ENCODE peak calls at places on chromosomes 1 and 21, in four cellular contexts. One of them, this sample, is unnamed.

GRCh38 chr1:94324168-94324544 is 86.8 kb upstream of the ARHGAP29 start:
- DNase-seq in endothelial cell of umbilical vein: peak; percentile 80
- DNase-seq in sigmoid colon: no peak
- DNase-seq in H1: no peak
- DNase-seq in this sample: peak; percentile 84

GRCh38 chr1:12443151-12443550 is 174.9 kb downstream of the DHRS3 start:
- DNase-seq in endothelial cell of umbilical vein: no peak
- DNase-seq in sigmoid colon: no peak
- DNase-seq in H1: no peak
- DNase-seq in this sample: no peak

GRCh38 chr1:185155600-185156320 is 993 bp downstream of the TRMT1L start:
- DNase-seq in endothelial cell of umbilical vein: no peak
- DNase-seq in sigmoid colon: no peak
- DNase-seq in H1: no peak
- DNase-seq in this sample: no peak

GRCh38 chr21:31136891-31137290 is 98.6 kb upstream of the KRTAP19-8 start:
- DNase-seq in endothelial cell of umbilical vein: peak; percentile 21
- DNase-seq in sigmoid colon: no peak
- DNase-seq in H1: no peak
- DNase-seq in this sample: no peak

GRCh38 chr1:25724986-25725385 is 75.0 kb upstream of the SELENON start:
- DNase-seq in endothelial cell of umbilical vein: no peak
- DNase-seq in sigmoid colon: no peak
- DNase-seq in H1: no peak
- DNase-seq in this sample: no peak

GRCh38 chr1:17509320-17509719 is 30.2 kb upstream of the ARHGEF10L start:
- DNase-seq in endothelial cell of umbilical vein: no peak
- DNase-seq in sigmoid colon: no peak
- DNase-seq in H1: no peak
- DNase-seq in this sample: no peak

GRCh38 chr1:203492486-203493130 is 1.3 kb upstream of the OPTC start:
- DNase-seq in endothelial cell of umbilical vein: no peak
- DNase-seq in sigmoid colon: peak; percentile 76
- DNase-seq in H1: no peak
- DNase-seq in this sample: no peak

GRCh38 chr1:240987928-240988327 is 369.1 kb downstream of the RGS7 start:
- DNase-seq in endothelial cell of umbilical vein: no peak
- DNase-seq in sigmoid colon: no peak
- DNase-seq in H1: no peak
- DNase-seq in this sample: no peak

GRCh38 chr1:152926091-152926490 is 17.7 kb downstream of the IVL start:
- DNase-seq in endothelial cell of umbilical vein: no peak
- DNase-seq in sigmoid colon: no peak
- DNase-seq in H1: no peak
- DNase-seq in this sample: peak; percentile 10

GRCh38 chr1:155049651-155050559 is 1.2 kb upstream of the ADAM15 start:
- DNase-seq in endothelial cell of umbilical vein: no peak
- DNase-seq in sigmoid colon: no peak
- DNase-seq in H1: no peak
- DNase-seq in this sample: no peak

GRCh38 chr1:109802136-109802900 is 38.6 kb upstream of the EPS8L3 start:
- DNase-seq in endothelial cell of umbilical vein: no peak
- DNase-seq in sigmoid colon: no peak
- DNase-seq in H1: no peak
- DNase-seq in this sample: no peak

GRCh38 chr1:205444931-205445652 is 10.8 kb downstream of the BLACAT1 start:
- DNase-seq in endothelial cell of umbilical vein: no peak
- DNase-seq in sigmoid colon: peak; percentile 93
- DNase-seq in H1: peak; percentile 77
- DNase-seq in this sample: no peak

GRCh38 chr1:113912594-113913311 is 7.6 kb downstream of the DCLRE1B start:
- DNase-seq in endothelial cell of umbilical vein: peak; percentile 21
- DNase-seq in sigmoid colon: no peak
- DNase-seq in H1: no peak
- DNase-seq in this sample: no peak

GRCh38 chr1:903305-903704 is 20.4 kb upstream of the SAMD11 start:
- DNase-seq in endothelial cell of umbilical vein: no peak
- DNase-seq in sigmoid colon: no peak
- DNase-seq in H1: no peak
- DNase-seq in this sample: no peak

DNA sequence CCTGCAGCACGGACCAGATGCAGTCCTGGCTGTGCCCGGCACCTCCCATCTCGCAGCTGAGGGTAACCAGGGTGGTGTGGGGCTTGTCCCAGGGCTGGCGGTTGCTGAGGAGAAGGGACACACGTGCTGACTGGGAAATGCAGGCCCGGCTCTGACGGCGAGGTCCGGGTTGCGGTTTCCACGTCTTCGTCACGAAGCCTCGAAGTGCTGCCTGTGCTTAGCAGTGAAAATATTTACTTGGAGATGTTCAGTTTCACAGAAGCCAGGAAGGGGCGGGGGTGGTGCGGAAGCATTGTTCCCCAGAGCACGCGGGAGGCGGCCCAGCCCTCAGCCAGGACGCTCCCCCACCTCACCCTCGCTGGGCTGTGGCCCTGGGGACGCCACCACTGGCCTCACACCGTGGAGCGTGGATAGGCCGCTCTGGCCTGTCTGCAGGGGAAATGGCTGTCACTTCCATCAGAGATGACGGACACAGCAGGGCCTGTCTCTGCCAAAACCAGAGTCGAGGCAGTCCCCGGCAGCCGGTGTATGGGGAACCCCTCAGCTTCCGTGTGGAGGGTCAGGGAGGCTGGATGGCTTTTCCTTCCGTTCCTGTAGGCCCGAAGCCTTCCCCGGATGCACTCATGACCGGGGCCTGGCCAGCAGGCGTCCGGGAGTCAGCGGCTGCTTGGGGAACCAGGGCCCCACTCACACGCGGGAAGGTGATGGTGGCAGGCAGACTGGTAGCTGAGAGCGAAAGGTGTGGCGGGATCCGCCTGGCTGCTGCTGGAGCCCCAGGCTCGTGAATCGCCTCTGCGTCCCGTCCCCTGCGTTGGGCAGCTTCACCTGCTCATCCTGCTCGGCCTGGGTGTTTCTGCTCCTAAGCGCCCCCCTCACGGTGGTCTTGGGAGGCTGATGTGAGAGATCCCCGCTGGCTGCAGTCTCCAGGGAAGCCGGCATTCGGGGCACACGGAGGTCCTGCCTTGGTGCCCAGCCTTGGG is 14.7 kb upstream of the POFUT2 start:
- DNase-seq in endothelial cell of umbilical vein: peak; percentile 84
- DNase-seq in sigmoid colon: peak; percentile 95
- DNase-seq in H1: no peak
- DNase-seq in this sample: no peak
- TF ChIP-seq POLR2AphosphoS5 in endothelial cell of umbilical vein: no peak
- TF ChIP-seq POLR2AphosphoS5 in sigmoid colon: peak; percentile 46
- TF ChIP-seq POLR2AphosphoS5 in H1: no peak
- TF ChIP-seq POLR2AphosphoS5 in this sample: no peak

GRCh38 chr1:145981299-145981600 is 15.1 kb downstream of the TXNIP start:
- DNase-seq in endothelial cell of umbilical vein: no peak
- DNase-seq in sigmoid colon: no peak
- DNase-seq in H1: no peak
- DNase-seq in this sample: no peak

GRCh38 chr1:145985129-145985501 is 11.3 kb downstream of the TXNIP start:
- DNase-seq in endothelial cell of umbilical vein: no peak
- DNase-seq in sigmoid colon: peak; percentile 72
- DNase-seq in H1: no peak
- DNase-seq in this sample: no peak

GRCh38 chr1:145982010-145982723 is 14.2 kb downstream of the TXNIP start:
- DNase-seq in endothelial cell of umbilical vein: peak; percentile 66
- DNase-seq in sigmoid colon: peak; percentile 58
- DNase-seq in H1: no peak
- DNase-seq in this sample: no peak

GRCh38 chr1:145983959-145984830 is 12.2 kb downstream of the TXNIP start:
- DNase-seq in endothelial cell of umbilical vein: no peak
- DNase-seq in sigmoid colon: peak; percentile 55
- DNase-seq in H1: no peak
- DNase-seq in this sample: no peak

GRCh38 chr1:145983206-145983675 is 13.1 kb downstream of the TXNIP start:
- DNase-seq in endothelial cell of umbilical vein: no peak
- DNase-seq in sigmoid colon: peak; percentile 73
- DNase-seq in H1: no peak
- DNase-seq in this sample: no peak
- TF ChIP-seq POLR2AphosphoS5 in endothelial cell of umbilical vein: no peak
- TF ChIP-seq POLR2AphosphoS5 in sigmoid colon: peak; percentile 23
- TF ChIP-seq POLR2AphosphoS5 in H1: no peak
- TF ChIP-seq POLR2AphosphoS5 in this sample: no peak

DNA sequence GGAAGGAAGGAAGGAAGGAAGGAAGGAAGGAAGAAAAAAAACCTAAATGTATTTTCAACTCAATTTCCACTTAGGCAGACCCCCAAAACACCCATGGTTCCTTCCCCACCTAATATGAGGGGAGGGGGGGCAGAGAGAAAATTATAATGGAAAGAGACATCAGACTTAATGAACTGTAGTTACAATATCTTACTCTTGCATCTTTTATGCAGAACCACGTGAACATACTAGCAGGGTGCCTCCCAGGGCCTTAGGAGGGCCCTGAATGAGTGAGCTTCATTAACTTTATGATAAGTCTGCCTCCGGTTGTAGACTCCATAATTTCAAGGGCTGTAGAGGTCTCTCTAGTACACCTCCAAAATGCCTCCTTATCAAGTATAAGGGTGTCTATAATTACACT is 11.3 kb upstream of the KIRREL1 start:
- DNase-seq in endothelial cell of umbilical vein: no peak
- DNase-seq in sigmoid colon: no peak
- DNase-seq in H1: no peak
- DNase-seq in this sample: no peak
- TF ChIP-seq POLR2AphosphoS5 in endothelial cell of umbilical vein: no peak
- TF ChIP-seq POLR2AphosphoS5 in sigmoid colon: no peak
- TF ChIP-seq POLR2AphosphoS5 in H1: no peak
- TF ChIP-seq POLR2AphosphoS5 in this sample: no peak

GRCh38 chr1:159442428-159442827 is 2.9 kb downstream of the OR10J1 start:
- DNase-seq in endothelial cell of umbilical vein: no peak
- DNase-seq in sigmoid colon: no peak
- DNase-seq in H1: no peak
- DNase-seq in this sample: no peak

GRCh38 chr1:159444507-159444906 is 5.0 kb downstream of the OR10J1 start:
- DNase-seq in endothelial cell of umbilical vein: no peak
- DNase-seq in sigmoid colon: no peak
- DNase-seq in H1: no peak
- DNase-seq in this sample: no peak

GRCh38 chr1:159443063-159443750 is 3.7 kb downstream of the OR10J1 start:
- DNase-seq in endothelial cell of umbilical vein: no peak
- DNase-seq in sigmoid colon: no peak
- DNase-seq in H1: no peak
- DNase-seq in this sample: no peak

GRCh38 chr1:159439422-159439821 is at the start of gene OR10J1:
- DNase-seq in endothelial cell of umbilical vein: no peak
- DNase-seq in sigmoid colon: no peak
- DNase-seq in H1: no peak
- DNase-seq in this sample: no peak

GRCh38 chr1:159441360-159441759 is 1.8 kb downstream of the OR10J1 start:
- DNase-seq in endothelial cell of umbilical vein: no peak
- DNase-seq in sigmoid colon: no peak
- DNase-seq in H1: no peak
- DNase-seq in this sample: no peak
- TF ChIP-seq POLR2AphosphoS5 in endothelial cell of umbilical vein: no peak
- TF ChIP-seq POLR2AphosphoS5 in sigmoid colon: no peak
- TF ChIP-seq POLR2AphosphoS5 in H1: no peak
- TF ChIP-seq POLR2AphosphoS5 in this sample: no peak

This sample was measured in Panc1.